ENCODE peak calls at places on chromosomes 4 and X, in six cellular contexts. U, L, F, V, M and B are unnamed samples.
A peak's percentile ranks its signal among the peaks of the same experiment; 100 is the strongest.

GRCh38 chr4:81425087-81425486 is 46.6 kb downstream of the RASGEF1B start:
- DNase-seq in F (no peak), M (no peak), U (no peak), V (no peak), L (no peak), B (no peak)

GRCh38 chr4:89162987-89163386 is 51.7 kb downstream of the TIGD2 start:
- DNase-seq in V (no peak), L (no peak), U (no peak), M (no peak), F (no peak), B (no peak)

GRCh38 chrX:10512741-10513140 is 107.6 kb downstream of the MID1 start:
- DNase-seq in V (no peak), U (no peak), L (no peak), F (no peak), M (no peak), B (no peak)

GRCh38 chr4:1278336-1278670 is 11.4 kb upstream of the MAEA start:
- DNase-seq in L (no peak), V (peak; percentile 85), F (no peak), U (peak; percentile 29), M (no peak), B (no peak)

GRCh38 chr4:148914734-148915133 is 472.5 kb upstream of the NR3C2 start:
- DNase-seq in M (no peak), L (no peak), V (peak; percentile 5), U (no peak), F (no peak), B (no peak)

GRCh38 chr4:153152453-153153338 is 51.5 kb upstream of the TRIM2 start:
- DNase-seq in L (peak; percentile 88), U (peak; percentile 34), V (no peak), M (peak; percentile 33), F (peak; percentile 82), B (peak; percentile 47)

GRCh38 chrX:134184936-134185335 is 52.0 kb upstream of the CCDC160 start:
- DNase-seq in M (no peak), F (no peak), V (no peak), L (no peak), U (no peak), B (no peak)

GRCh38 chr4:86891785-86892638 is at the start of gene C4orf36:
- DNase-seq in V (peak; percentile 83), M (peak; percentile 46), L (peak; percentile 94), F (peak; percentile 93), U (peak; percentile 48), B (peak; percentile 74)

GRCh38 chr4:38050560-38051350 is 90.6 kb downstream of the PTTG2 start:
- DNase-seq in L (no peak), V (no peak), F (no peak), U (peak; percentile 45), M (no peak), B (no peak)

GRCh38 chr4:38663021-38663800 is 788 bp upstream of the KLF3 start:
- DNase-seq in V (no peak), F (no peak), M (no peak), L (peak; percentile 83), U (peak; percentile 44), B (peak; percentile 37)

GRCh38 chrX:49754238-49754857 is 58.6 kb upstream of the PAGE1 start:
- DNase-seq in F (no peak), V (no peak), M (peak; percentile 16), U (peak; percentile 8), L (peak; percentile 77), B (peak; percentile 59)

GRCh38 chr4:151389316-151389715 is 19.7 kb upstream of the FHIP1A start:
- DNase-seq in F (no peak), V (peak; percentile 77), L (no peak), U (peak; percentile 20), M (no peak), B (no peak)

GRCh38 chrX:36575670-36576069 is 432.5 kb upstream of the FAM47C start:
- DNase-seq in V (no peak), L (no peak), F (no peak), U (no peak), M (no peak), B (no peak)

GRCh38 chr4:40630335-40631021 is 814 bp upstream of the RBM47 start:
- DNase-seq in L (peak; percentile 92), M (peak; percentile 34), F (peak; percentile 90), U (no peak), V (no peak), B (peak; percentile 73)

GRCh38 chrX:37959212-37960021 is 46.9 kb upstream of the SYTL5 start:
- DNase-seq in F (no peak), M (no peak), U (no peak), L (no peak), V (no peak), B (no peak)

GRCh38 chr4:35166437-35166836 is 1077.9 kb downstream of the ARAP2 start:
- DNase-seq in M (no peak), F (no peak), U (no peak), V (no peak), L (no peak), B (no peak)

GRCh38 chr4:124060261-124060918 is 652.1 kb downstream of the ANKRD50 start:
- DNase-seq in L (no peak), U (peak; percentile 80), M (peak; percentile 63), F (no peak), V (no peak), B (peak; percentile 78)

GRCh38 chr4:173448103-173448502 is 49.2 kb upstream of the SCRG1 start:
- DNase-seq in U (peak; percentile 65), M (no peak), F (no peak), V (no peak), L (no peak), B (peak; percentile 80)

GRCh38 chrX:39728852-39729587 is 368.7 kb downstream of the BCOR start:
- DNase-seq in F (no peak), V (no peak), M (no peak), L (peak; percentile 53), U (no peak), B (no peak)

GRCh38 chr4:3041192-3042142 is 32.9 kb downstream of the HTT-AS start:
- DNase-seq in U (peak; percentile 47), V (peak; percentile 92), L (peak; percentile 72), F (peak; percentile 92), M (peak; percentile 55), B (peak; percentile 62)

GRCh38 chr4:167196386-167196785 is 37.9 kb downstream of the SPOCK3 start:
- DNase-seq in U (peak; percentile 60), V (no peak), F (no peak), M (no peak), L (no peak), B (no peak)

GRCh38 chrX:84501798-84502628 is at the start of gene HDX:
- DNase-seq in M (peak; percentile 86), V (peak; percentile 66), L (peak; percentile 86), F (peak; percentile 84), U (peak; percentile 79), B (peak; percentile 91)

GRCh38 chrX:110852180-110852579 is 56.6 kb upstream of the CHRDL1 start:
- DNase-seq in L (peak; percentile 61), F (no peak), U (peak; percentile 4), M (no peak), V (peak; percentile 44), B (no peak)

GRCh38 chr4:177010421-177010820 is 217.7 kb upstream of the VEGFC start:
- DNase-seq in M (no peak), F (no peak), L (no peak), V (no peak), U (no peak), B (no peak)

GRCh38 chr4:145044341-145044740 is 53.7 kb downstream of the ANAPC10 start:
- DNase-seq in V (peak; percentile 23), M (no peak), L (no peak), U (peak; percentile 79), F (no peak), B (no peak)

GRCh38 chr4:108060164-108060563 is 70.5 kb downstream of the HADH start:
- DNase-seq in U (peak; percentile 45), L (peak; percentile 67), F (no peak), M (no peak), V (no peak), B (peak; percentile 51)

GRCh38 chr4:1517592-1518411 is 111.6 kb upstream of the NKX1-1 start:
- DNase-seq in V (no peak), F (peak; percentile 75), M (no peak), L (no peak), U (no peak), B (no peak)

DNA sequence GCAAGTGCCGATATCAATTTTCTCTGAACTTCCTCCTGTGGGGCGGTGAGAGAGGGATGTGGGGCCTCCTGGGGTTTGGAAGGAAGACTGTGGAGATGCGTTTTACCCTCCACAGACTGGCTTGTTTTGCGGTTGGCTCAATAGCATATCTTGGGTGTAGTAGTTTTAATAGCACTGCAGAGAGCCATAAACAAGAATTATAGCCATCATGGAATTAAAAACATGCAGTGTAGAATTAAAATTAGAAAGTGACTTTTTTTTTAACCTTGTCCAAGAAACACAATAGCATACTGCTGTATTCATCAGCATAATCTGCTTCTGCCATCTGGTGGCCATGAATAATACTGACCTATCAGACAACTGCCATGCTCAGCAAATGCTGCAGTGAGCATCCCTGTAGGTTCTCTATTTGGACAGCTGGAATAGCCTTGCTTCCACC is 47.3 kb upstream of the SCML1 start:
- DNase-seq in U (peak; percentile 52), M (peak; percentile 50), L (peak; percentile 69), V (peak; percentile 59), F (no peak), B (peak; percentile 74)
- TF ChIP-seq CTCF in U (peak; percentile 58), M (peak; percentile 74), L (peak; percentile 89), V (peak; percentile 73), F (peak; percentile 63), B (peak; percentile 49)

GRCh38 chrX:47556045-47556623 is 4.9 kb upstream of the ARAF start:
- DNase-seq in M (peak; percentile 90), L (peak; percentile 93), V (peak; percentile 94), F (peak; percentile 71), U (peak; percentile 93), B (peak; percentile 95)
- H3K27ac ChIP-seq in M (peak overlapping the region; percentile 86), L (no peak overlapping the region), V (peak overlapping the region; percentile 62), F (peak overlapping the region; percentile 93), U (no peak overlapping the region), B (peak overlapping the region; percentile 84)

DNA sequence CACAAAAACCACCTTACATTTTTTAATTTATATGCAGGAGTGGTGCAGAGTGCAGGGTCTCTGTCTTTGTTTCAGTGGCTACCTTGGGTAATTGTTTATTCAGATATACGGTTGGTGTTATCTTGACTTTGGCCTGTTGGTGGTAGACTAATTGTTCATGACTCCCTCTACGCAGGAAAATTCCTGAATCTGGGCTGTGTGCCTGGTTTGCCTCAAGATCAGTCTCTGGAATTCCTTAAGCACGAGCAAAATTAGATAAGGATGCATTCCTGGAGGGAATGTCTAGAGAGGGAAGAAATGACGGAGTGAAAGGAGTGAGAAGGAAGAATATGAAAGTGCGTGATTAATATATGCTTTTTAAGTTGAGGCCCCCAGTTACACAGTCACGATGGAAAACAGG is 576.9 kb upstream of the PCDH10 start:
- DNase-seq in L (no peak), M (no peak), F (no peak), V (no peak), U (peak; percentile 96), B (no peak)
- TF ChIP-seq CTCF in L (no peak), M (no peak), F (no peak), V (no peak), U (no peak), B (no peak)

DNA sequence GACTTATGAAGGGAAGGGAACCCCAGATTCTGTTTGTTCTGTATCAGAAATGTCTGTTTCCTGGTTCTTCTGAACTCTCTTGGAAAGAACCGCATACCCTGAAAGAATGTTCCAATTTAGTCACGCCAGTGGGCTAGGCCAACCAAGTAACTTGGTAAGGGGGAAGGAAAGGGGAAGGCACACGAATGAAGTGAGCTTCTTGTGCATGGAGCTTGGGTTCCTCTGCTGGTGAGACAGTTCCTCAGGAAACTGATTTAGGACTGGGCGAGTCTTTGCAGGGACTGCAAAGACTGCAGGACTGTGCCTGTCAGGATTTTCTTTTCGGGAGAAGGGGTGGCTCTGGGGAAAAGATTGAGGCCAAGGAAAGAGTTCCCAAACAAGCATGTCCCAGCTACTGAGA is 35.6 kb downstream of the FRMPD3 start:
- DNase-seq in M (no peak), L (peak; percentile 51), U (peak; percentile 20), F (no peak), V (no peak), B (no peak)
- H3K27ac ChIP-seq in M (no peak overlapping the region), L (no peak overlapping the region), U (no peak overlapping the region), F (no peak overlapping the region), V (no peak overlapping the region), B (no peak overlapping the region)